ENCODE peak calls at places on chromosomes 12 and 14, in seven cellular contexts. One of them, this sample, is unnamed.
A peak's percentile ranks its signal among the peaks of the same experiment; 100 is the strongest.

GRCh38 chr14:67704484-67705089 is 2.9 kb downstream of the RDH12 start:
- DNase-seq in astrocyte: peak; percentile 12
- DNase-seq in RWPE2: no peak
- DNase-seq in heart left ventricle: no peak
- DNase-seq in fibroblast of lung: peak; percentile 37
- DNase-seq in SJSA1: peak; percentile 14
- DNase-seq in GM23248: peak; percentile 65
- DNase-seq in this sample: no peak

GRCh38 chr12:93174473-93174872 is 203.3 kb upstream of the NUDT4 start:
- DNase-seq in astrocyte: no peak
- DNase-seq in RWPE2: no peak
- DNase-seq in heart left ventricle: no peak
- DNase-seq in fibroblast of lung: no peak
- DNase-seq in SJSA1: no peak
- DNase-seq in GM23248: peak; percentile 8
- DNase-seq in this sample: no peak

GRCh38 chr12:68482660-68483059 is 128.0 kb upstream of the RAP1B start:
- DNase-seq in astrocyte: no peak
- DNase-seq in RWPE2: no peak
- DNase-seq in heart left ventricle: no peak
- DNase-seq in fibroblast of lung: no peak
- DNase-seq in SJSA1: no peak
- DNase-seq in GM23248: no peak
- DNase-seq in this sample: no peak

GRCh38 chr12:4807116-4807783 is 87.0 kb downstream of the GALNT8 start:
- DNase-seq in astrocyte: no peak
- DNase-seq in RWPE2: no peak
- DNase-seq in heart left ventricle: no peak
- DNase-seq in fibroblast of lung: no peak
- DNase-seq in SJSA1: no peak
- DNase-seq in GM23248: no peak
- DNase-seq in this sample: no peak

GRCh38 chr12:18690653-18691052 is 47.2 kb downstream of the PLCZ1 start:
- DNase-seq in astrocyte: peak; percentile 89
- DNase-seq in RWPE2: peak; percentile 34
- DNase-seq in heart left ventricle: no peak
- DNase-seq in fibroblast of lung: peak; percentile 92
- DNase-seq in SJSA1: peak; percentile 22
- DNase-seq in GM23248: peak; percentile 94
- DNase-seq in this sample: no peak

GRCh38 chr12:13387074-13387473 is 190.5 kb downstream of the EMP1 start:
- DNase-seq in astrocyte: no peak
- DNase-seq in RWPE2: no peak
- DNase-seq in heart left ventricle: no peak
- DNase-seq in fibroblast of lung: no peak
- DNase-seq in SJSA1: no peak
- DNase-seq in GM23248: no peak
- DNase-seq in this sample: no peak

GRCh38 chr12:25590021-25590721 is 37.1 kb upstream of the LMNTD1 start:
- DNase-seq in astrocyte: peak; percentile 16
- DNase-seq in RWPE2: no peak
- DNase-seq in heart left ventricle: no peak
- DNase-seq in fibroblast of lung: peak; percentile 40
- DNase-seq in SJSA1: no peak
- DNase-seq in GM23248: no peak
- DNase-seq in this sample: no peak

GRCh38 chr12:66361703-66362102 is 59.4 kb downstream of the HELB start:
- DNase-seq in astrocyte: no peak
- DNase-seq in RWPE2: no peak
- DNase-seq in heart left ventricle: no peak
- DNase-seq in fibroblast of lung: no peak
- DNase-seq in SJSA1: no peak
- DNase-seq in GM23248: no peak
- DNase-seq in this sample: no peak

GRCh38 chr12:107372229-107372658 is 278.9 kb upstream of the CRY1 start:
- DNase-seq in astrocyte: peak; percentile 21
- DNase-seq in RWPE2: no peak
- DNase-seq in heart left ventricle: no peak
- DNase-seq in fibroblast of lung: peak; percentile 19
- DNase-seq in SJSA1: no peak
- DNase-seq in GM23248: peak; percentile 29
- DNase-seq in this sample: no peak

GRCh38 chr14:63361790-63362189 is 43.1 kb upstream of the GPHB5 start:
- DNase-seq in astrocyte: no peak
- DNase-seq in RWPE2: no peak
- DNase-seq in heart left ventricle: no peak
- DNase-seq in fibroblast of lung: no peak
- DNase-seq in SJSA1: no peak
- DNase-seq in GM23248: no peak
- DNase-seq in this sample: no peak

GRCh38 chr12:49943663-49943945 is 6.9 kb upstream of the AQP2 start:
- DNase-seq in astrocyte: no peak
- DNase-seq in RWPE2: no peak
- DNase-seq in heart left ventricle: no peak
- DNase-seq in fibroblast of lung: no peak
- DNase-seq in SJSA1: no peak
- DNase-seq in GM23248: no peak
- DNase-seq in this sample: no peak

GRCh38 chr14:21098892-21099595 is 589 bp upstream of the ZNF219 start:
- DNase-seq in astrocyte: no peak
- DNase-seq in RWPE2: no peak
- DNase-seq in heart left ventricle: no peak
- DNase-seq in fibroblast of lung: no peak
- DNase-seq in SJSA1: no peak
- DNase-seq in GM23248: no peak
- DNase-seq in this sample: no peak

GRCh38 chr12:118187746-118188390 is 51.9 kb downstream of the PEBP1 start:
- DNase-seq in astrocyte: no peak
- DNase-seq in RWPE2: no peak
- DNase-seq in heart left ventricle: no peak
- DNase-seq in fibroblast of lung: peak; percentile 25
- DNase-seq in SJSA1: no peak
- DNase-seq in GM23248: no peak
- DNase-seq in this sample: no peak

GRCh38 chr12:26791328-26791791 is 41.6 kb downstream of the ITPR2 start:
- DNase-seq in astrocyte: peak; percentile 72
- DNase-seq in RWPE2: no peak
- DNase-seq in heart left ventricle: no peak
- DNase-seq in fibroblast of lung: peak; percentile 76
- DNase-seq in SJSA1: peak; percentile 67
- DNase-seq in GM23248: peak; percentile 32
- DNase-seq in this sample: no peak

GRCh38 chr12:64806593-64806992 is 17.9 kb upstream of the TBC1D30 start:
- DNase-seq in astrocyte: peak; percentile 38
- DNase-seq in RWPE2: no peak
- DNase-seq in heart left ventricle: no peak
- DNase-seq in fibroblast of lung: peak; percentile 49
- DNase-seq in SJSA1: no peak
- DNase-seq in GM23248: peak; percentile 55
- DNase-seq in this sample: no peak

GRCh38 chr14:43042408-43042807 is 1435.7 kb downstream of the LRFN5 start:
- DNase-seq in astrocyte: no peak
- DNase-seq in RWPE2: no peak
- DNase-seq in heart left ventricle: no peak
- DNase-seq in fibroblast of lung: no peak
- DNase-seq in SJSA1: no peak
- DNase-seq in GM23248: no peak
- DNase-seq in this sample: no peak

GRCh38 chr14:95190346-95190840 is 33.1 kb upstream of the DICER1 start:
- DNase-seq in astrocyte: peak; percentile 18
- DNase-seq in RWPE2: no peak
- DNase-seq in heart left ventricle: no peak
- DNase-seq in fibroblast of lung: peak; percentile 40
- DNase-seq in SJSA1: no peak
- DNase-seq in GM23248: no peak
- DNase-seq in this sample: no peak

GRCh38 chr14:65170768-65171251 is 68.5 kb upstream of the MAX start:
- DNase-seq in astrocyte: peak; percentile 85
- DNase-seq in RWPE2: no peak
- DNase-seq in heart left ventricle: no peak
- DNase-seq in fibroblast of lung: peak; percentile 89
- DNase-seq in SJSA1: no peak
- DNase-seq in GM23248: peak; percentile 91
- DNase-seq in this sample: no peak

GRCh38 chr12:54958048-54958658 is 26.4 kb downstream of the TESPA1 start:
- DNase-seq in astrocyte: peak; percentile 38
- DNase-seq in RWPE2: no peak
- DNase-seq in heart left ventricle: peak; percentile 39
- DNase-seq in fibroblast of lung: peak; percentile 49
- DNase-seq in SJSA1: peak; percentile 31
- DNase-seq in GM23248: peak; percentile 77
- DNase-seq in this sample: no peak

GRCh38 chr14:87613856-87614255 is 379.1 kb downstream of the GALC start:
- DNase-seq in astrocyte: no peak
- DNase-seq in RWPE2: no peak
- DNase-seq in heart left ventricle: no peak
- DNase-seq in fibroblast of lung: peak; percentile 9
- DNase-seq in SJSA1: no peak
- DNase-seq in GM23248: no peak
- DNase-seq in this sample: no peak

GRCh38 chr12:16579041-16579440 is 26.9 kb downstream of the LMO3 start:
- DNase-seq in astrocyte: no peak
- DNase-seq in RWPE2: no peak
- DNase-seq in heart left ventricle: no peak
- DNase-seq in fibroblast of lung: no peak
- DNase-seq in SJSA1: no peak
- DNase-seq in GM23248: no peak
- DNase-seq in this sample: no peak

GRCh38 chr12:16568873-16569272 is 37.1 kb downstream of the LMO3 start:
- DNase-seq in astrocyte: no peak
- DNase-seq in RWPE2: no peak
- DNase-seq in heart left ventricle: no peak
- DNase-seq in fibroblast of lung: no peak
- DNase-seq in SJSA1: no peak
- DNase-seq in GM23248: peak; percentile 13
- DNase-seq in this sample: no peak

DNA sequence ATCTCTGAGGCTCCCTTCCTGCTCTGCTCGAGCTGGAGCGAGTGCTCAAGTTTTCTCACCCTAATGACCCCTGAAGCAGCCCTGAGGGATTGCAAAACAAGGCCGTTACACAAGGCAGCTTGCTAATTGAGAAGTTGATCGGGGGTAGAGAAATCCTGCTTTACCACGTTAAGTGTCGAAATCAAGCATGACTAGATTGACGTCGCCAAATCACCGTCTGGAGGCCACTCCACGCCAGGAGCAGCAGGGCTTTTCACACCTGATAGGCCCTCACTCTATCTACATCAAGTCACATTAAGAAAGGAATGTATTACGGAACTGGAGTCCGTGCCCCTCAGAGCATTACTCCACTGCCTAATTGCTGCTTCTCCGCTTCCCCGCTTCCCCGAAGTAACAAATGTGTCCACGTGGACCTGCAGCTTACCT is 32.3 kb downstream of the LMO3 start:
- DNase-seq in astrocyte: no peak
- DNase-seq in RWPE2: no peak
- DNase-seq in heart left ventricle: no peak
- DNase-seq in fibroblast of lung: no peak
- DNase-seq in SJSA1: no peak
- DNase-seq in GM23248: no peak
- DNase-seq in this sample: peak; percentile 72
- H3K27ac ChIP-seq in astrocyte: no peak overlapping the region
- H3K27ac ChIP-seq in RWPE2: no peak overlapping the region
- H3K27ac ChIP-seq in heart left ventricle: no peak overlapping the region
- H3K27ac ChIP-seq in fibroblast of lung: no peak overlapping the region
- H3K27ac ChIP-seq in SJSA1: no peak overlapping the region
- H3K27ac ChIP-seq in GM23248: no peak overlapping the region
- H3K27ac ChIP-seq in this sample: peak overlapping the region; percentile 63

DNA sequence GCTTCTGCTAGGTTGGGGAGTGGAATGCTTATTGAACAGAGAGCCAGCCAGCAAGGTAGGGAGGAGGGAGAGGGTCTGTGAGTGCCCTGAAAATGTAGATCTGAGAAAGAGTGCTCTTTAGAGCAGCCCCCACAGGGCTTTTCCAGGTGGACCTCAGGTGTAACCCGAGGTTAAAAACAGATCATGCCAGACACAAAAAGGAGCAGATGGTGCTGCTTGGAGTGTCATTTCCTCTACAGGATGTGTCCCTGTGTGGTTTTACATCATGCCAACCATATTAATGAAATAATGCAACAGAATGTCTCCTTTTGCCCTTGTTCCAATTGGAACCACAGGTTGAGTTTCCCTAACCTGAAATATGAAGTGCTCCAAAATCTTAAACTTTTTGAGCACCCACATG is 6.4 kb downstream of the SUSD6 start:
- DNase-seq in astrocyte: no peak
- DNase-seq in RWPE2: no peak
- DNase-seq in heart left ventricle: no peak
- DNase-seq in fibroblast of lung: no peak
- DNase-seq in SJSA1: no peak
- DNase-seq in GM23248: no peak
- DNase-seq in this sample: no peak
- H3K4me1 ChIP-seq in astrocyte: peaks cover 39% of the 10 kb centered on the region
- H3K4me1 ChIP-seq in RWPE2: peaks cover 39% of the 10 kb centered on the region
- H3K4me1 ChIP-seq in heart left ventricle: peaks cover 39% of the 10 kb centered on the region
- H3K4me1 ChIP-seq in fibroblast of lung: peaks cover 9% of the 10 kb centered on the region
- H3K4me1 ChIP-seq in SJSA1: peaks cover 51% of the 10 kb centered on the region
- H3K4me1 ChIP-seq in GM23248: peaks cover 66% of the 10 kb centered on the region
- H3K4me1 ChIP-seq in this sample: peaks cover 97% of the 10 kb centered on the region

GRCh38 chr14:76101980-76102379 is 49.7 kb upstream of the GPATCH2L start:
- DNase-seq in astrocyte: no peak
- DNase-seq in RWPE2: no peak
- DNase-seq in heart left ventricle: no peak
- DNase-seq in fibroblast of lung: no peak
- DNase-seq in SJSA1: no peak
- DNase-seq in GM23248: no peak
- DNase-seq in this sample: no peak
- H3K27ac ChIP-seq in astrocyte: no peak overlapping the region
- H3K27ac ChIP-seq in RWPE2: no peak overlapping the region
- H3K27ac ChIP-seq in heart left ventricle: no peak overlapping the region
- H3K27ac ChIP-seq in fibroblast of lung: no peak overlapping the region
- H3K27ac ChIP-seq in SJSA1: no peak overlapping the region
- H3K27ac ChIP-seq in GM23248: no peak overlapping the region
- H3K27ac ChIP-seq in this sample: no peak overlapping the region

GRCh38 chr12:46963977-46964376 is 115.4 kb upstream of the PCED1B start:
- DNase-seq in astrocyte: peak; percentile 55
- DNase-seq in RWPE2: peak; percentile 72
- DNase-seq in heart left ventricle: peak; percentile 24
- DNase-seq in fibroblast of lung: peak; percentile 62
- DNase-seq in SJSA1: no peak
- DNase-seq in GM23248: peak; percentile 49
- DNase-seq in this sample: no peak

GRCh38 chr12:46958093-46958492 is 121.3 kb upstream of the PCED1B start:
- DNase-seq in astrocyte: no peak
- DNase-seq in RWPE2: no peak
- DNase-seq in heart left ventricle: no peak
- DNase-seq in fibroblast of lung: no peak
- DNase-seq in SJSA1: no peak
- DNase-seq in GM23248: no peak
- DNase-seq in this sample: no peak

GRCh38 chr12:46956451-46957035 is 122.9 kb upstream of the PCED1B start:
- DNase-seq in astrocyte: no peak
- DNase-seq in RWPE2: no peak
- DNase-seq in heart left ventricle: no peak
- DNase-seq in fibroblast of lung: no peak
- DNase-seq in SJSA1: peak; percentile 100
- DNase-seq in GM23248: no peak
- DNase-seq in this sample: no peak

GRCh38 chr12:46958599-46959290 is 120.7 kb upstream of the PCED1B start:
- DNase-seq in astrocyte: no peak
- DNase-seq in RWPE2: no peak
- DNase-seq in heart left ventricle: no peak
- DNase-seq in fibroblast of lung: no peak
- DNase-seq in SJSA1: no peak
- DNase-seq in GM23248: no peak
- DNase-seq in this sample: no peak

GRCh38 chr12:46959484-46959883 is 119.9 kb upstream of the PCED1B start:
- DNase-seq in astrocyte: peak; percentile 79
- DNase-seq in RWPE2: no peak
- DNase-seq in heart left ventricle: no peak
- DNase-seq in fibroblast of lung: peak; percentile 84
- DNase-seq in SJSA1: peak; percentile 99
- DNase-seq in GM23248: peak; percentile 95
- DNase-seq in this sample: no peak
- H3K4me1 ChIP-seq in astrocyte: peaks cover 16% of the 10 kb centered on the region
- H3K4me1 ChIP-seq in RWPE2: peaks cover 31% of the 10 kb centered on the region
- H3K4me1 ChIP-seq in heart left ventricle: peaks cover 11% of the 10 kb centered on the region
- H3K4me1 ChIP-seq in fibroblast of lung: peaks cover 4% of the 10 kb centered on the region
- H3K4me1 ChIP-seq in SJSA1: peaks cover 70% of the 10 kb centered on the region
- H3K4me1 ChIP-seq in GM23248: peaks cover 29% of the 10 kb centered on the region
- H3K4me1 ChIP-seq in this sample: peaks cover 4% of the 10 kb centered on the region

This sample was measured in left lung.